ENCODE peak calls at places on chromosome 1, in seven cellular contexts. R, B, T, H, L, A and W are unnamed samples. For H3K9me3 and H3K27me3, the result is how much of the 10 kb centered on the place peaks cover.

GRCh38 chr1:188709146-188709545 is 1768.5 kb downstream of the BRINP3 start:
- DNase-seq in H (no peak), L (no peak), R (no peak), B (no peak), T (no peak), A (no peak), W (no peak)

GRCh38 chr1:156146006-156146748 is 7.2 kb upstream of the SEMA4A start:
- DNase-seq in B (peak), A (peak), L (peak), R (peak), T (peak), H (peak), W (peak)

GRCh38 chr1:113118266-113118665 is 45.3 kb downstream of the LRIG2 start:
- DNase-seq in L (no peak), R (no peak), A (no peak), T (peak), H (no peak), B (no peak), W (no peak)

GRCh38 chr1:113714606-113715269 is 44.5 kb downstream of the PHTF1 start:
- DNase-seq in R (no peak), T (no peak), H (no peak), L (no peak), A (no peak), B (no peak), W (peak)

GRCh38 chr1:1083181-1084027 is 9.3 kb upstream of the RNF223 start:
- DNase-seq in R (no peak), H (no peak), L (no peak), A (no peak), B (no peak), T (no peak), W (no peak)

GRCh38 chr1:21586926-21587601 is 77.8 kb downstream of the ALPL start:
- DNase-seq in R (peak), T (peak), B (peak), H (no peak), L (peak), A (peak), W (peak)

GRCh38 chr1:6928106-6928885 is 143.0 kb downstream of the CAMTA1 start:
- DNase-seq in T (no peak), H (no peak), R (no peak), B (no peak), L (no peak), A (no peak), W (no peak)

GRCh38 chr1:89260042-89260441 is 12.6 kb downstream of the GBP5 start:
- DNase-seq in H (no peak), A (no peak), B (no peak), T (no peak), R (no peak), L (no peak), W (no peak)

GRCh38 chr1:66383168-66383567 is 150.8 kb upstream of the SGIP1 start:
- DNase-seq in A (no peak), B (no peak), R (no peak), L (no peak), T (no peak), H (no peak), W (no peak)

GRCh38 chr1:76807543-76808260 is 59.6 kb upstream of the ST6GALNAC5 start:
- DNase-seq in H (no peak), L (no peak), A (no peak), T (peak), R (no peak), B (no peak), W (no peak)

GRCh38 chr1:165954940-165955339 is 127.5 kb downstream of the UCK2 start:
- DNase-seq in T (peak), L (no peak), A (no peak), B (no peak), H (no peak), R (no peak), W (no peak)

GRCh38 chr1:163875927-163876320 is 554.2 kb downstream of the NUF2 start:
- DNase-seq in B (no peak), H (no peak), L (no peak), A (no peak), T (peak), R (no peak), W (no peak)

GRCh38 chr1:166950156-166950555 is 25.2 kb downstream of the ILDR2 start:
- DNase-seq in B (no peak), A (no peak), L (no peak), R (no peak), H (no peak), T (no peak), W (peak)

GRCh38 chr1:21295059-21295401 is 4.8 kb upstream of the ECE1 start:
- DNase-seq in R (peak), H (no peak), A (no peak), L (peak), B (no peak), T (peak), W (no peak)

GRCh38 chr1:100868364-100868995 is 26.2 kb downstream of the EXTL2 start:
- DNase-seq in T (peak), L (peak), H (peak), R (peak), B (peak), A (peak), W (peak)

GRCh38 chr1:171743014-171743870 is 1.4 kb upstream of the VAMP4 start:
- DNase-seq in H (peak), T (peak), B (no peak), A (peak), L (peak), R (no peak), W (no peak)

GRCh38 chr1:12208271-12208670 is 21.6 kb upstream of the VPS13D start:
- DNase-seq in T (no peak), L (no peak), R (no peak), A (no peak), H (no peak), B (no peak), W (no peak)

GRCh38 chr1:168135982-168136708 is 585 bp downstream of the GPR161 start:
- DNase-seq in T (peak), L (peak), R (no peak), B (peak), H (no peak), A (peak), W (peak)

GRCh38 chr1:191592111-191592510 is 566.2 kb upstream of the RGS18 start:
- DNase-seq in T (no peak), A (no peak), H (no peak), R (no peak), L (no peak), B (no peak), W (no peak)

DNA sequence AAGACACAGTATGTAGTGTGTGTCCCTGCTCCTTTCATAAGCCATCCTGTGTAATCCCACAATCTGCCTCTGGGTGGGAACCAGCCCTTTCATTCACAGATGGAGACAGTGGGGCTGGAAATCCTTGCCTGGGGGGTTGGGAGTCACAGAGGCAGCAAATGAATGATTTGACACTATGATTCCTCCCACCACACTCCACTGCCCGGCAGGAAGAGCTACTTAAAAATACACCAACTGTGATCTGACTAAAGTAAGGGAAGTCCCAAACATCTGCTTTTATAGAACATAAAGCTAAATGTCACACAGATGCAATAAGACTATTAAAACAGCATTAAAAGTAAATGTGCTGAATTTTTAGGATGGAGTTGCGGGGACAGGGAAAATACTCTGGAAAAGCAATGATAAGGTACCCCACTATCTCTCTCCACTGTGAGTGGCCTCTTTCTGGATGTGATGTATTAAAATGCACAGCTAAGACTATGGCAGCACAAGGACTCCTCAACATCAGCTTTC is 4.3 kb downstream of the PARP1 start:
- DNase-seq in T (peak), A (no peak), H (no peak), L (peak), R (no peak), B (peak), W (no peak)
- TF ChIP-seq EZH2phosphoT487 in T (no peak), A (no peak), H (no peak), L (no peak), R (no peak), B (no peak), W (no peak)

GRCh38 chr1:54750596-54750995 is 13.7 kb downstream of the PARS2 start:
- DNase-seq in A (no peak), H (no peak), T (no peak), L (no peak), B (no peak), R (no peak), W (no peak)

GRCh38 chr1:54745864-54746263 is 18.5 kb downstream of the PARS2 start:
- DNase-seq in H (no peak), T (no peak), A (no peak), B (no peak), R (no peak), L (no peak), W (no peak)

GRCh38 chr1:54744696-54745095 is 19.6 kb downstream of the PARS2 start:
- DNase-seq in A (no peak), T (no peak), L (no peak), R (no peak), B (no peak), H (no peak), W (no peak)

GRCh38 chr1:54745274-54745673 is 19.0 kb downstream of the PARS2 start:
- DNase-seq in B (no peak), T (no peak), R (no peak), A (no peak), H (no peak), L (no peak), W (no peak)

DNA sequence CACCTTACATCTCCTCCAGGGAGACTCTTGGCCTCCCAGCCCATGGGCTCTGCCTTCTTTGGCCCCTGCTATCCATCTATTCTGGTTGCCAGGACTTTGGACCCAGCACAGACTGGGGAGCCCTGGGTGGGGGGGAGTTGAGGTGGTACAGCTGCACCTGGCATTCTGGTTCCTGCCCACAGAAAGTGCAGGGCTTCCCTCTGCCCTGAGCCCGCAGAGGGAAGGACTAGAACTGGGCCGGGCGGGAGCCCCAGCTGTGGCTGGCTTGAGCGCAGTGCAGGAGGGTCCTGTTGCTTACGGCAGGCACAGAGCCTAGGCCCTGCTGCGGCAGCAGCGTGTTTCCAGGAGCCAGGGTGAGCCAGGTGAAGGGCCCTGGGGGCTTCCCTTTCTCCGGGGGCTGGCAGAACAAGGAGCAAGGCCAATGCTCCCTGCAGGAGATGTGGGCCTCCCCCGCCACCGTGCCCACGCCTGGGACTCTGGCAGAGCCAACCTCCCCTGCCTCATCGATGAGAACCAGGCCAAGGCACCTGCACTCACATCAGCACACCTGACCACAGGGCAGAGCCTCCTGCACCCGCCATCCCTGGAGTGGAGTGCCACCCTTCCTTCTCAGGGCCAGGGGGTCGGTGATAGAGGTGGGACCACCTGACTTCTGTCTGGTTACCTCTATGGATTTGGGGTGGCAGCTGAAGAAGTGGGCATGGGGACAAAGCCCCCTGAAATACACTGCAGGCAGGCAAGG is 16.1 kb downstream of the PARS2 start:
- DNase-seq in L (no peak), H (no peak), T (no peak), R (no peak), A (no peak), B (no peak), W (no peak)
- H3K9me3 ChIP-seq in L (under half), H (under half), T (under half), R (under half), A (under half), B (under half), W (under half)

GRCh38 chr1:31198591-31198990 is 41.1 kb downstream of the NKAIN1 start:
- DNase-seq in T (no peak), B (no peak), A (no peak), H (no peak), R (no peak), L (no peak), W (peak)
- H3K27me3 ChIP-seq in T (under half), B (under half), A (under half), H (under half), R (under half), L (under half), W (under half)

DNA sequence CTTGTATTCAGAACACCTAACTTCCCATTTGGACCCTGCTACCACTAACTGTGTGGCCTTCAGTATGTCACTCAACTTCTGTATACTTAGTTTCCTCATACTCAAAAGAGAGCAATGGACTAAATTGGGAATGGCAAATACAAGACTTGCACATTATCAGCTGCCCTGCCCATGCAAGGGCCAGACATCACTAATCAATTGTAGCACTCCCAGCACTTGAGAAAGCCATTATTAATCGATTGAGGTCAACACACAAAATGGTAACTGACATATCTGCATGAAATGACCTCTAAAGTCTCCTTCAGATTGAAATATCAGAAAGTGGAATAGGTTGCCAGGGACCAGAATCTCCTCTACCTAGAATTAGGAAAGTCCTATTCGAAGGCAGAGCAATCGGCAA is 59.2 kb downstream of the MT1HL1 start:
- DNase-seq in H (no peak), L (no peak), R (peak), A (no peak), B (no peak), T (no peak), W (no peak)
- TF ChIP-seq EZH2phosphoT487 in H (no peak), L (no peak), R (no peak), A (no peak), B (no peak), T (no peak), W (no peak)

DNA sequence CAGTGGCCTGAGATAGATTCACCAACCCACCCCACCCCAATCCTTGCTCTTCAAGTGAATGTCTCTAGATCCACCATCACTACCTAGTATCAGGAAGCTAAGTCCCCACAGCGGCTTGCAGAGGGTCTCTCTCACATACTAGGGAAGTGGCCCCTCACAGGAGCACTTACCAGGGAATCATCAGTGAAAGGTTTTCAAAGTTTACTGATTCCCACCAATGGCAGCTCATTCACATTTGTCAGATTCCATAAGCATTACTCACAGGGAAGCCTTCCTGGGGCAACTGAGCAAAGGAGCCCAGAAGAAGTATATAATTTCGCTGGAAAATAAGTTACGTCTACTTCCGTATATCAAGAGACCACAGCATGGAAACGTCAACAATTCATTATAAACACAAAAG is 120.8 kb downstream of the GREM2 start:
- DNase-seq in L (peak), A (no peak), H (no peak), R (no peak), B (no peak), T (no peak), W (no peak)
- H3K9me3 ChIP-seq in L (under half), A (under half), H (under half), R (under half), B (under half), T (under half), W (under half)

GRCh38 chr1:18691648-18692047 is 61.0 kb downstream of the PAX7 start:
- DNase-seq in A (no peak), R (no peak), H (no peak), L (no peak), B (no peak), T (no peak), W (no peak)

GRCh38 chr1:18697541-18697940 is 66.9 kb downstream of the PAX7 start:
- DNase-seq in R (no peak), L (no peak), T (no peak), H (no peak), B (no peak), A (no peak), W (no peak)

GRCh38 chr1:18693256-18694098 is 62.8 kb downstream of the PAX7 start:
- DNase-seq in L (peak), H (no peak), A (peak), R (no peak), T (no peak), B (no peak), W (peak)
- H3K27me3 ChIP-seq in L (under half), H (half or more), A (half or more), R (under half), T (under half), B (under half), W (half or more)